ENCODE peak calls at places on chromosomes 6 and 20, in four cellular contexts. One of them, this sample, is unnamed.

GRCh38 chr20:38609828-38610227 is 8.2 kb downstream of the ARHGAP40 start:
- DNase-seq in heart right ventricle: no peak
- DNase-seq in K562: no peak
- DNase-seq in effector memory CD4-positive, alpha-beta T cell: no peak
- DNase-seq in this sample: no peak

GRCh38 chr6:140441256-140441655 is 1066.8 kb upstream of the CITED2 start:
- DNase-seq in heart right ventricle: peak
- DNase-seq in K562: no peak
- DNase-seq in effector memory CD4-positive, alpha-beta T cell: no peak
- DNase-seq in this sample: peak

GRCh38 chr6:46325561-46326525 is 155.1 kb upstream of the ENPP5 start:
- DNase-seq in K562: no peak
- DNase-seq in effector memory CD4-positive, alpha-beta T cell: no peak
- DNase-seq in heart right ventricle: peak
- DNase-seq in this sample: no peak

GRCh38 chr6:131173680-131174079 is 38.4 kb downstream of the AKAP7 start:
- DNase-seq in effector memory CD4-positive, alpha-beta T cell: no peak
- DNase-seq in heart right ventricle: no peak
- DNase-seq in K562: no peak
- DNase-seq in this sample: no peak

GRCh38 chr6:155352812-155353211 is 38.5 kb upstream of the TFB1M start:
- DNase-seq in heart right ventricle: no peak
- DNase-seq in effector memory CD4-positive, alpha-beta T cell: no peak
- DNase-seq in K562: no peak
- DNase-seq in this sample: no peak

GRCh38 chr6:26273673-26274595 is 91.1 kb upstream of the BTN3A2 start:
- DNase-seq in heart right ventricle: no peak
- DNase-seq in K562: no peak
- DNase-seq in effector memory CD4-positive, alpha-beta T cell: no peak
- DNase-seq in this sample: no peak

GRCh38 chr20:57173986-57174385 is 92.5 kb downstream of the BMP7 start:
- DNase-seq in heart right ventricle: no peak
- DNase-seq in K562: no peak
- DNase-seq in effector memory CD4-positive, alpha-beta T cell: no peak
- DNase-seq in this sample: no peak

GRCh38 chr6:51594981-51595380 is 492.4 kb downstream of the PKHD1 start:
- DNase-seq in K562: no peak
- DNase-seq in effector memory CD4-positive, alpha-beta T cell: no peak
- DNase-seq in heart right ventricle: no peak
- DNase-seq in this sample: no peak

GRCh38 chr20:38139919-38140753 is 24.9 kb downstream of the TGM2 start:
- DNase-seq in effector memory CD4-positive, alpha-beta T cell: no peak
- DNase-seq in K562: no peak
- DNase-seq in heart right ventricle: no peak
- DNase-seq in this sample: no peak

GRCh38 chr6:103680116-103680515 is 1179.6 kb downstream of the HACE1 start:
- DNase-seq in heart right ventricle: no peak
- DNase-seq in effector memory CD4-positive, alpha-beta T cell: no peak
- DNase-seq in K562: no peak
- DNase-seq in this sample: no peak

GRCh38 chr20:50067461-50067860 is 45.5 kb downstream of the UBE2V1 start:
- DNase-seq in K562: no peak
- DNase-seq in effector memory CD4-positive, alpha-beta T cell: no peak
- DNase-seq in heart right ventricle: no peak
- DNase-seq in this sample: no peak

GRCh38 chr20:10864076-10864672 is 190.4 kb upstream of the JAG1 start:
- DNase-seq in K562: no peak
- DNase-seq in effector memory CD4-positive, alpha-beta T cell: no peak
- DNase-seq in heart right ventricle: no peak
- DNase-seq in this sample: no peak

GRCh38 chr6:127933852-127934840 is 33.3 kb upstream of the THEMIS start:
- DNase-seq in effector memory CD4-positive, alpha-beta T cell: no peak
- DNase-seq in heart right ventricle: no peak
- DNase-seq in K562: no peak
- DNase-seq in this sample: no peak

GRCh38 chr6:10644225-10644624 is 50.2 kb downstream of the C6orf52 start:
- DNase-seq in K562: no peak
- DNase-seq in heart right ventricle: no peak
- DNase-seq in effector memory CD4-positive, alpha-beta T cell: no peak
- DNase-seq in this sample: no peak

GRCh38 chr6:31272856-31273626 is 1.1 kb upstream of the HLA-C start:
- DNase-seq in K562: no peak
- DNase-seq in heart right ventricle: no peak
- DNase-seq in effector memory CD4-positive, alpha-beta T cell: no peak
- DNase-seq in this sample: no peak

GRCh38 chr6:6752129-6752528 is 163.6 kb downstream of the LY86 start:
- DNase-seq in heart right ventricle: no peak
- DNase-seq in K562: no peak
- DNase-seq in effector memory CD4-positive, alpha-beta T cell: no peak
- DNase-seq in this sample: no peak

GRCh38 chr6:4649728-4650127 is 126.5 kb upstream of the CDYL start:
- DNase-seq in effector memory CD4-positive, alpha-beta T cell: no peak
- DNase-seq in K562: no peak
- DNase-seq in heart right ventricle: no peak
- DNase-seq in this sample: no peak

GRCh38 chr6:128266946-128267345 is 253.5 kb downstream of the PTPRK start:
- DNase-seq in K562: no peak
- DNase-seq in heart right ventricle: no peak
- DNase-seq in effector memory CD4-positive, alpha-beta T cell: no peak
- DNase-seq in this sample: no peak

GRCh38 chr6:21132856-21133610 is 460.5 kb upstream of the SOX4 start:
- DNase-seq in effector memory CD4-positive, alpha-beta T cell: no peak
- DNase-seq in heart right ventricle: no peak
- DNase-seq in K562: no peak
- DNase-seq in this sample: no peak

GRCh38 chr6:46963626-46964025 is 41.9 kb upstream of the ADGRF5 start:
- DNase-seq in heart right ventricle: no peak
- DNase-seq in K562: no peak
- DNase-seq in effector memory CD4-positive, alpha-beta T cell: no peak
- DNase-seq in this sample: no peak

GRCh38 chr6:6230286-6230685 is 90.2 kb downstream of the F13A1 start:
- DNase-seq in K562: no peak
- DNase-seq in heart right ventricle: no peak
- DNase-seq in effector memory CD4-positive, alpha-beta T cell: no peak
- DNase-seq in this sample: no peak

GRCh38 chr20:58018590-58018989 is 209.9 kb downstream of the ANKRD60 start:
- DNase-seq in effector memory CD4-positive, alpha-beta T cell: no peak
- DNase-seq in heart right ventricle: no peak
- DNase-seq in K562: no peak
- DNase-seq in this sample: no peak

GRCh38 chr20:62133051-62133845 is 9.9 kb downstream of the PSMA7 start:
- DNase-seq in K562: no peak
- DNase-seq in heart right ventricle: peak
- DNase-seq in effector memory CD4-positive, alpha-beta T cell: no peak
- DNase-seq in this sample: no peak

GRCh38 chr6:22468566-22468965 is 100.8 kb upstream of the HDGFL1 start:
- DNase-seq in heart right ventricle: no peak
- DNase-seq in K562: no peak
- DNase-seq in effector memory CD4-positive, alpha-beta T cell: no peak
- DNase-seq in this sample: no peak

GRCh38 chr20:8535403-8536003 is 403.4 kb downstream of the PLCB1 start:
- DNase-seq in effector memory CD4-positive, alpha-beta T cell: no peak
- DNase-seq in K562: no peak
- DNase-seq in heart right ventricle: no peak
- DNase-seq in this sample: no peak

GRCh38 chr6:1027795-1028569 is 283.9 kb upstream of the FOXQ1 start:
- DNase-seq in effector memory CD4-positive, alpha-beta T cell: no peak
- DNase-seq in heart right ventricle: no peak
- DNase-seq in K562: no peak
- DNase-seq in this sample: no peak

GRCh38 chr20:25467441-25467840 is 60.0 kb downstream of the GINS1 start:
- DNase-seq in effector memory CD4-positive, alpha-beta T cell: no peak
- DNase-seq in K562: no peak
- DNase-seq in heart right ventricle: no peak
- DNase-seq in this sample: no peak

GRCh38 chr6:159311618-159312017 is 142.4 kb downstream of the FNDC1 start:
- DNase-seq in K562: no peak
- DNase-seq in effector memory CD4-positive, alpha-beta T cell: no peak
- DNase-seq in heart right ventricle: no peak
- DNase-seq in this sample: no peak

GRCh38 chr6:157107915-157108651 is 215.2 kb downstream of the TMEM242 start:
- DNase-seq in effector memory CD4-positive, alpha-beta T cell: no peak
- DNase-seq in heart right ventricle: no peak
- DNase-seq in K562: peak
- DNase-seq in this sample: peak

GRCh38 chr6:118913161-118913560 is 19.2 kb downstream of the ASF1A start:
- DNase-seq in effector memory CD4-positive, alpha-beta T cell: no peak
- DNase-seq in K562: no peak
- DNase-seq in heart right ventricle: no peak
- DNase-seq in this sample: no peak

GRCh38 chr6:142828030-142828429 is 116.9 kb downstream of the HIVEP2 start:
- DNase-seq in K562: no peak
- DNase-seq in heart right ventricle: no peak
- DNase-seq in effector memory CD4-positive, alpha-beta T cell: no peak
- DNase-seq in this sample: no peak

GRCh38 chr20:22523499-22524392 is 60.6 kb downstream of the FOXA2 start:
- DNase-seq in K562: no peak
- DNase-seq in effector memory CD4-positive, alpha-beta T cell: no peak
- DNase-seq in heart right ventricle: no peak
- DNase-seq in this sample: no peak

GRCh38 chr6:100269189-100269588 is 195.5 kb downstream of the SIM1 start:
- DNase-seq in K562: no peak
- DNase-seq in heart right ventricle: no peak
- DNase-seq in effector memory CD4-positive, alpha-beta T cell: no peak
- DNase-seq in this sample: peak

DNA sequence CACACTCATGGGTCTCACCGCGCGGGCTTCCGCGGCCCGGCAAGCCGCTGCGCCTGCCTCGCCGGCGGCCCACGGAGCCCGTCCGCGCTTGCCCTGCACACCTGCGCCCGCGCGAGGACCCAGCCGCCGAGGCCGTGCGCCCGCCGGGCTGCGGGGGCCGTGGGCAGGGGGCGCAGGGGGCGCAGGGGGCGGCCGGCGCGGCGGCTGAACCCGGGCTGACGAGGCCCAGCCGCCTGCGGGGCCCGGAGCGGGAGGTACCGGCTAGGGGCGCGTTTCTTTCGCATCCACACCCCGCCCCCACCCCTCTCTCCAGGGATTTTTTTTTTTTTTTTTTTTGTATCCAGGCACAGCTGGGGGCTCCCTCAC is 43.8 kb upstream of the OSTM1 start:
- DNase-seq in K562: no peak
- DNase-seq in heart right ventricle: no peak
- DNase-seq in effector memory CD4-positive, alpha-beta T cell: no peak
- DNase-seq in this sample: no peak
- H3K4me3 ChIP-seq in K562: no peak
- H3K4me3 ChIP-seq in heart right ventricle: peak
- H3K4me3 ChIP-seq in effector memory CD4-positive, alpha-beta T cell: peak
- H3K4me3 ChIP-seq in this sample: no peak

GRCh38 chr6:44049989-44050871 is 77.0 kb downstream of the MRPL14 start:
- DNase-seq in K562: no peak
- DNase-seq in heart right ventricle: no peak
- DNase-seq in effector memory CD4-positive, alpha-beta T cell: no peak
- DNase-seq in this sample: no peak
- H3K4me3 ChIP-seq in K562: no peak
- H3K4me3 ChIP-seq in heart right ventricle: no peak
- H3K4me3 ChIP-seq in effector memory CD4-positive, alpha-beta T cell: no peak
- H3K4me3 ChIP-seq in this sample: no peak

GRCh38 chr6:144012534-144012933 is 4.5 kb upstream of the PLAGL1 start:
- DNase-seq in K562: no peak
- DNase-seq in heart right ventricle: no peak
- DNase-seq in effector memory CD4-positive, alpha-beta T cell: no peak
- DNase-seq in this sample: no peak

GRCh38 chr6:144007455-144007778 is 642 bp downstream of the PLAGL1 start:
- DNase-seq in K562: no peak
- DNase-seq in heart right ventricle: no peak
- DNase-seq in effector memory CD4-positive, alpha-beta T cell: no peak
- DNase-seq in this sample: no peak

GRCh38 chr6:144008501-144009245 is 614 bp upstream of the PLAGL1 start:
- DNase-seq in effector memory CD4-positive, alpha-beta T cell: no peak
- DNase-seq in heart right ventricle: no peak
- DNase-seq in K562: no peak
- DNase-seq in this sample: no peak

GRCh38 chr6:144006731-144007454 is 1.2 kb downstream of the PLAGL1 start:
- DNase-seq in heart right ventricle: no peak
- DNase-seq in K562: peak
- DNase-seq in effector memory CD4-positive, alpha-beta T cell: no peak
- DNase-seq in this sample: no peak

DNA sequence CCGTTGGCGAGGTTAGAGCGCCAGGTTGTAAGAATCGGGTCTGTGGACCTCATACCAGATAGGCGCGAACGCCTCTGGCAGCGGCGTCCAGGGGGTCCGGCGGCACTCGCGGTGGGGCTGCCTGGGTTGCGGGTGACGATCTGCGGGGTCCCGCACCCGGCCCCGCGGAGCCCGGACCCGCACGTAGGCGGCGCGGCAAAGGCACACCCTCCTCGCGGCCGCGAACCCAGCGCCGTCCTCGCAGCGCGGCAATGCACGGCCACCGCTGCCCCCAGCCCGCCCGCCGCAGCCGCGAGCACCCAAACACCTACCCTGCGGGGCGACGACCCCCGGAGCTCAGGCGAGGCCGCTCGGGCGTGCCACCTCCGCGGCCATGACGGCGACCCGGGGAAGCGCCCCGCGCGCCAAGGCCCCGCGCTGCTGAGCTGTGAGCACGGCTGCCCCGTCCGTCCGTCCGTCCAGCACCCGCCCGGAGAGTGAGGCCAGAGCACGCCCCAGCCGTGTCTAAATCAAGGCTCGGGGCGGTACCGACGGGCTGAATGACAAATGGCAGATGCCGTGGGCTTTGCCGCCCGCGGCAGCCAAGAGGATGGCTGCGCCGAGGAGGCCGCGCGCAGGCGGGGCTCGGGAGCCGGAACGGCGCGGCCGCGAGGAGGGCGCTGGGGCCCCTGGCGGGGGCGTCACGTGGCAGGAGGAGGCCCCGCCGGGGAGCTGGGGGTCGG is at the start of gene PLAGL1:
- DNase-seq in effector memory CD4-positive, alpha-beta T cell: no peak
- DNase-seq in heart right ventricle: peak
- DNase-seq in K562: peak
- DNase-seq in this sample: no peak
- H3K4me3 ChIP-seq in effector memory CD4-positive, alpha-beta T cell: peak
- H3K4me3 ChIP-seq in heart right ventricle: peak
- H3K4me3 ChIP-seq in K562: peak
- H3K4me3 ChIP-seq in this sample: peak

GRCh38 chr20:31749223-31749622 is 10.1 kb downstream of the TPX2 start:
- DNase-seq in K562: no peak
- DNase-seq in heart right ventricle: no peak
- DNase-seq in effector memory CD4-positive, alpha-beta T cell: no peak
- DNase-seq in this sample: no peak

GRCh38 chr20:31746068-31746878 is 7.2 kb downstream of the TPX2 start:
- DNase-seq in K562: no peak
- DNase-seq in heart right ventricle: no peak
- DNase-seq in effector memory CD4-positive, alpha-beta T cell: no peak
- DNase-seq in this sample: no peak

GRCh38 chr20:31751126-31751525 is 12.0 kb downstream of the TPX2 start:
- DNase-seq in heart right ventricle: no peak
- DNase-seq in K562: no peak
- DNase-seq in effector memory CD4-positive, alpha-beta T cell: no peak
- DNase-seq in this sample: peak

DNA sequence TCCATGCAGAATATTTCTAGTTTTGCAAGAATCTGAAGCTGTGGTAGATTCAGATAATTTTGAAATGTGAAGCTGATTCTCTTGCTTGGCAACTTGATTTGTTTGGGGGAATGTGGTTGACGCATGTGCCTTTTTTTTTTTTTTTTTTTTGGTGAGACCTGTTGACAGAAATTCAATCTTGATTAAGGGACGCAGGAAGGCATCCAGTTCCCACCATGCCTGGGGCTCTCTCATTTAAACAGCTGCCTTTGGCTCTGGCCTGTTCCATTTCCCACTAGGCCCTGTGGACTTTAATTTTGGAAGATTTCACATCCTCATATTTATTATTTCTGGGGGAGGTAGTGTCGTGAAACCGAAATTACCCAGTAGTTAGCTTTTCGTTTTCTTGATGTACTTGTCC is 8.6 kb downstream of the TPX2 start:
- DNase-seq in heart right ventricle: no peak
- DNase-seq in effector memory CD4-positive, alpha-beta T cell: no peak
- DNase-seq in K562: no peak
- DNase-seq in this sample: no peak
- H3K4me3 ChIP-seq in heart right ventricle: no peak
- H3K4me3 ChIP-seq in effector memory CD4-positive, alpha-beta T cell: no peak
- H3K4me3 ChIP-seq in K562: no peak
- H3K4me3 ChIP-seq in this sample: no peak

This sample was measured in AG04449.